ENCODE peak calls at places on chromosomes 1 and 21, in four cellular contexts. V, S, W and Y are unnamed samples.

GRCh38 chr1:12177156-12177998 is 10.6 kb downstream of the TNFRSF1B start:
- DNase-seq in V (no peak), S (no peak), W (no peak), Y (no peak)

GRCh38 chr1:171948491-171948890 is 107.2 kb downstream of the DNM3 start:
- DNase-seq in V (no peak), S (peak), W (peak), Y (no peak)

GRCh38 chr1:207787776-207788175 is 35.9 kb downstream of the CD46 start:
- DNase-seq in V (no peak), S (peak), W (peak), Y (no peak)

GRCh38 chr1:12745992-12746323 is at the start of gene CFAP107:
- DNase-seq in V (no peak), S (no peak), W (no peak), Y (no peak)

GRCh38 chr1:64965239-64966157 is 851 bp downstream of the JAK1 start:
- DNase-seq in V (no peak), S (peak), W (peak), Y (peak)

GRCh38 chr1:228964178-228964819 is 229.0 kb downstream of the RHOU start:
- DNase-seq in V (no peak), S (peak), W (peak), Y (no peak)

GRCh38 chr1:30511563-30512252 is 211.7 kb downstream of the MATN1 start:
- DNase-seq in V (no peak), S (peak), W (peak), Y (no peak)

GRCh38 chr1:43524804-43525203 is 5.9 kb upstream of the PTPRF start:
- DNase-seq in V (no peak), S (no peak), W (no peak), Y (no peak)

GRCh38 chr1:12230549-12231275 is 882 bp downstream of the VPS13D start:
- DNase-seq in V (peak), S (peak), W (peak), Y (peak)

GRCh38 chr1:71668059-71668458 is 587.2 kb upstream of the ZRANB2 start:
- DNase-seq in V (no peak), S (no peak), W (peak), Y (no peak)

GRCh38 chr21:34771512-34772028 is 102.8 kb downstream of the CLIC6 start:
- DNase-seq in V (no peak), S (peak), W (peak), Y (no peak)

GRCh38 chr1:154405762-154406571 is 824 bp downstream of the IL6R start:
- DNase-seq in V (peak), S (peak), W (peak), Y (peak)

GRCh38 chr21:14883351-14883750 is 181.4 kb downstream of the NRIP1 start:
- DNase-seq in V (no peak), S (no peak), W (no peak), Y (no peak)

GRCh38 chr1:207309775-207310273 is 11.7 kb upstream of the CD55 start:
- DNase-seq in V (no peak), S (peak), W (peak), Y (no peak)

GRCh38 chr1:165152727-165153126 is 203.8 kb downstream of the LMX1A start:
- DNase-seq in V (no peak), S (peak), W (no peak), Y (no peak)

GRCh38 chr1:22364764-22365163 is 86.9 kb upstream of the ZBTB40 start:
- DNase-seq in V (no peak), S (no peak), W (no peak), Y (no peak)

GRCh38 chr1:2194319-2194897 is at the start of gene FAAP20:
- DNase-seq in V (no peak), S (peak), W (peak), Y (no peak)

GRCh38 chr1:222919478-222919865 is 104.6 kb downstream of the DISP1 start:
- DNase-seq in V (no peak), S (no peak), W (peak), Y (no peak)

GRCh38 chr1:217402301-217402700 is 228.6 kb downstream of the GPATCH2 start:
- DNase-seq in V (no peak), S (no peak), W (peak), Y (no peak)

GRCh38 chr1:147840909-147841308 is 61.7 kb upstream of the GJA8 start:
- DNase-seq in V (no peak), S (no peak), W (no peak), Y (no peak)

GRCh38 chr21:45351061-45351460 is 53.9 kb upstream of the COL18A1 start:
- DNase-seq in V (no peak), S (no peak), W (no peak), Y (no peak)

GRCh38 chr1:59431566-59432294 is 134.8 kb downstream of the FGGY start:
- DNase-seq in V (no peak), S (peak), W (peak), Y (no peak)

GRCh38 chr1:228455715-228456114 is 31.5 kb upstream of the RNF187 start:
- DNase-seq in V (no peak), S (no peak), W (no peak), Y (no peak)

GRCh38 chr1:153509729-153510354 is 25.9 kb downstream of the S100A6 start:
- DNase-seq in V (no peak), S (peak), W (no peak), Y (peak)

GRCh38 chr1:86788300-86789206 is 84.2 kb downstream of the SH3GLB1 start:
- DNase-seq in V (no peak), S (peak), W (peak), Y (no peak)

GRCh38 chr1:201885531-201886075 is 3.1 kb upstream of the SHISA4 start:
- DNase-seq in V (no peak), S (peak), W (peak), Y (no peak)

GRCh38 chr1:220691039-220691684 is 999 bp downstream of the C1orf115 start:
- DNase-seq in V (no peak), S (no peak), W (no peak), Y (no peak)

DNA sequence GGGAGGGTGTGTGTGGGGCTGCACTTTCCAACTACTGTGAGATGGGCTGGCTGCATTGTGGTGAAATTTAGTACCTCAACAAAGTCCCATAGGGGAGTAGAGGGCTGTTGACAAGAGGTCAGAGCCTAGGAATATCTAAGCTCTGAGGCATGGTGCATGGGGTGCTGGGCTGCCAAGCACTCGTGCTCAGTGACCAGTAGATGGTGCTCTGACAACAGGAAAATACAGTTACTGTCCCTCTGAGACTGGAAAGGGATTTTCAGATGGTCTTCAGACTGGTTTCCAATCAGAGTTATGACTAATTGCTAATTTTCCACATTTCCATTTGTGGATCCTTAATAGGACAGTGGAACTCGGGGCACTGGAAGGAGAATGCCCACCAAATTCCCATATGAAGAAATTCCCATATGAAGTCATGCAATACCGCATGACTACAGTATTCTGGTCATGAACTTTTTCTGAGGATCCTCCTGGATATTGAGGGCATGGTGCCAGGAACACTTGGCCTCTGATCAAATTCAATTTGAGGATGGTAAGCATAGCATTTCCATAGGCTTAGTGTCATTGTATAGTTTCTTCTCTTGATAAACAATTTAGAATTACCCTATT is 4.1 kb upstream of the CACNA1E start:
- DNase-seq in V (peak), S (peak), W (peak), Y (no peak)
- TF ChIP-seq CTCF in V (peak), S (peak), W (peak), Y (peak)

GRCh38 chr21:24093032-24093431 is 1514.2 kb downstream of the MRPL39 start:
- DNase-seq in V (no peak), S (no peak), W (no peak), Y (no peak)
- TF ChIP-seq CTCF in V (no peak), S (no peak), W (no peak), Y (no peak)

GRCh38 chr21:42009018-42009830 is 936 bp downstream of the ZBTB21 start:
- DNase-seq in V (peak), S (peak), W (peak), Y (peak)
- TF ChIP-seq CTCF in V (peak), S (peak), W (peak), Y (peak)

GRCh38 chr1:7490576-7490975 is 280.5 kb upstream of the VAMP3 start:
- DNase-seq in V (no peak), S (no peak), W (no peak), Y (no peak)

GRCh38 chr1:7489586-7489985 is 281.5 kb upstream of the VAMP3 start:
- DNase-seq in V (no peak), S (no peak), W (no peak), Y (no peak)

GRCh38 chr1:7488475-7488842 is 282.6 kb upstream of the VAMP3 start:
- DNase-seq in V (no peak), S (no peak), W (no peak), Y (no peak)

GRCh38 chr1:7485086-7485780 is 285.9 kb upstream of the VAMP3 start:
- DNase-seq in V (no peak), S (no peak), W (peak), Y (no peak)

DNA sequence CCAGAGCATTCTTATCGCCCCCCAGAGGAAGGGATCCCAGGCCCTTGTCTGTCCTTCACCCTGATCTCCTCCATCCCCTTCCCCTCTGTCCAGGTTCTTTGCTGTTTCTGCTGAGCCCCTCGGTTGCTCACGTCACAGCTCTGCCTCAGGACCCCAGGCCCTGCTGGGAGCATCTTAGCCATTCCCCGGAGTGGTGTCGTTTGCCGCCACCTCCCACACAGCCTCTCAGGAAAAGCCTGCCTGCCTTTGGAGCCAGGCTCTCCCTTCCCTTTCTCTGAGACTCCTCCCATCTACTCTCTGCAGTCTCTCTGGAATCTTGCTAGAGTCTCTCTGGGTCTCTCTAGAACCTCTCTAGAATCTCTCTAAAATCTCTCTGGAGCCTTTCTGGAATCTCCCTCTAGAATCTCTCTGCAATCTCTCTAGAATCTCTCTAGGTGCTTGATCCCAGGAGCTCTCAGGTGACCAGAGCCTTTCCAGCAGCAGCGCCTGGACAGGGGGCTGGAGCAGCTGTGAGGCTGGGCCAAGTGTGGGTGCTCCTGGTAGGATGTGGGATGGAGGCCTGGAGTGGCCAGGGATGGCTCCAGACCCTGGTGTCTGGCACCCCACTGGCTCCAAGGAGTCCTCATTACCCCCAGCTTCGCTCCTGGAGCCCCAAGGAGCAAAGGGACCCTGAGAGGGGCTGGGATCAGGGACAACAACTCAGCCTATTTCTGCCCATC is 283.2 kb upstream of the VAMP3 start:
- DNase-seq in V (no peak), S (no peak), W (no peak), Y (no peak)
- TF ChIP-seq CTCF in V (no peak), S (no peak), W (no peak), Y (no peak)

GRCh38 chr1:35764283-35764682 is 5.5 kb downstream of the CLSPN start:
- DNase-seq in V (no peak), S (no peak), W (no peak), Y (no peak)

GRCh38 chr1:35773711-35774110 is 3.9 kb upstream of the CLSPN start:
- DNase-seq in V (no peak), S (peak), W (no peak), Y (no peak)

GRCh38 chr1:35769759-35770446 is at the start of gene CLSPN:
- DNase-seq in V (peak), S (peak), W (peak), Y (peak)

GRCh38 chr1:35768350-35769187 is 1.2 kb downstream of the CLSPN start:
- DNase-seq in V (no peak), S (peak), W (no peak), Y (no peak)

DNA sequence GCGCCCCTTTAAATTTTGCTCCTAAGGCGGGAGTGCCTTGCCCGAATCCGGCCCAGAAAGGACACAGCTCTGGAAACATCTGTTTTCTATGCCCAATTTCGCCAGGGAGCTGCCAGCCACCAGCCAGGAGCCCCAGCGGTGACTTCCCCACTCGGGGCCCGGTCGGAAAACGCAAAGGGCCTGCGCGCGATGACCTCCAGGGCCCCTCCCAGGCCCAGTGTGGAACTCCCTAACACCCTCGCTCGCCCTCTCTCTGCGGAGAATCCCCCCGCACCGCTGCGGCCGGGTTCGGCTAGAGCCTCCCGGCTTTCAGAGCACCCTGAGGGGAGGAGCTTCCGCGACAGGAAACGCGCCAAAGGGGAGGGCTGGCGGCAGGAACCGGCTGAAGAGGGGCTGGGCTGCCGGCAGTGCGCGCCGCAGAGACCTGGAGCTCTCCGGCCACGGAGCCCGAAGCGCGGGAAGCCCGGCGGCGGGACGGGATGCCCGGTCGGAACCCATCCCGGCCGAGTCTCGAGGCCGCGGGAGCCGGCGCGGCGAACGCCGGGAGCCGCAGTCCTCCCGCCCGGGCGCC is 505 bp downstream of the CLSPN start:
- DNase-seq in V (peak), S (peak), W (peak), Y (peak)
- TF ChIP-seq CTCF in V (peak), S (peak), W (peak), Y (no peak)

DNA sequence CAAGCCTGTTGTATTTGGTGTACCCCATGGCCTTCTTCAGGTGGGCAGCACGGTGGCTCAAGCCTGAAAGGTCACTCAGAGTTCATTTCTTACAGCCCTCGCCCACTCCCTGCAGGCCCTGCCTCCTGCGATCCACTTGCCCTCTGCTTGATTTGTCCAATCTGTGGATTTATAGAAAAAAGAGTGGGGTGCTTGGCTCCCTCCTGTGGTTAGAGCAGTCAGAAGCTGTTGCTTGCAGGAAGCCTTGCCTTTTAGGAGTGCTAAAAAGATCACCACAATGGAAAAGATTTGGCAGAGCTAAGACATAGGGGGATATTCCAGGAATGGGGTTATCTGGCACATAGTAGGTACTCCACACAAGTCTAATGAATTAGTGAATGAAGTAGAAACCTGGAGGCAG is 108.0 kb upstream of the TRABD2B start:
- DNase-seq in V (no peak), S (peak), W (no peak), Y (no peak)
- TF ChIP-seq CTCF in V (peak), S (peak), W (peak), Y (no peak)

GRCh38 chr1:186325239-186325638 is 49.8 kb downstream of the TPR start:
- DNase-seq in V (no peak), S (peak), W (peak), Y (no peak)
- TF ChIP-seq CTCF in V (peak), S (peak), W (peak), Y (peak)

DNA sequence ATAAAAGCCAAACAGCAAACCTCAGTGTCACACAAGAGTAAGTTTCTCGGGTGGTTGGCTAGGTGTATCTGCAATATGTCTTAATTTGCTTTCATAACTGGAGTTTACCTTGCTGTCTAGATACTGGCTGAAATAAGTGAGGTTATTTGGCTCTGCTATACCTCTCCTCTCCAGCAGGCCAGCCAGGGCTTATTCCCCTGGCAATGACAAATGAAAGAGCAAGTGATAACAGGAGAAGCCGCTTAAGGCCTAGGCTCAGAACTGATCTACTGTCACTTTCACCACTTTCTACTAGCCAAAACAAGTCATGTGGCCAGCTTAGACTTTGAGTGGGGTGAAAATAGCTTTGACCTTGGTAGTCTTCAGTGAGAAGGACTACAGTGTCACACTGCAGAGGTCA is 4.8 kb upstream of the RPE65 start:
- DNase-seq in V (no peak), S (peak), W (no peak), Y (no peak)
- TF ChIP-seq CTCF in V (no peak), S (peak), W (peak), Y (no peak)

DNA sequence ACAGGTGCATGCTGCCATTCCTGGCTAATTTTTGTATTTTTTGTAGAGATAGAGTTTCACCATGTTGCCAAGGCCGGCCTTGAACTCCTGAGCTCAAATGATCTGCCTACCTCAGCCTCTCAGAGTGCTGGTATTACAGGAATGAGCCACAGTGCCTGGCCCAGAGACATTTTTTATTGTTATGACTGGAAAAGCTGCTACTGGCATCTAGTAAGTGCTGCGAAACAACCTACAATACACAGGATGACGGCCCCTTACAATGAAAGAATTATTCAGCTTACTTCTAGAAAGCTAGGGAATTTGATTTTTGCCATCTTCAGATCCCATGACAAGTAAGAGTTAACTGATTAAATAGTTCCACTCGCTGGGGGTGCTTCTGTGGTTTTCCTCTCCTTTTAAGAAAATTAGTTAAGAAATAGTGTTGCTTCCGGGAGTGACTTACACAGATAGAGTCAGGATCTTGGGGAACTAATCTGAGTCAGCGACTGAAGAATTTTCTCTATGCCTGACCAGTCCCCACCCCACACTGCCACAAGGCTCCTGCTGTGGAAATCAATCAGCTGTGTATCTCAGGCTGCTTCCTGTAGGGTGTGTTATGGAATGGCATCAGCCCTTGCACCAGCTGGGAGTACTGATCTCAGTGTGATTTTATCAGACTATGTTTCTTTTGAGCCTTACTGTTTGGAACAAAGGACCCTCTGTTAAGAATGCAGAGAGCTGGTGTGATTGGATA is 93.0 kb upstream of the BMP8A start:
- DNase-seq in V (peak), S (peak), W (peak), Y (no peak)
- TF ChIP-seq CTCF in V (no peak), S (no peak), W (peak), Y (no peak)

GRCh38 chr1:174190800-174191199 is 31.5 kb downstream of the RABGAP1L start:
- DNase-seq in V (no peak), S (no peak), W (no peak), Y (no peak)

GRCh38 chr1:174194451-174194850 is 35.1 kb downstream of the RABGAP1L start:
- DNase-seq in V (no peak), S (no peak), W (no peak), Y (no peak)

GRCh38 chr1:174191255-174191906 is 32.1 kb downstream of the RABGAP1L start:
- DNase-seq in V (no peak), S (peak), W (peak), Y (no peak)

DNA sequence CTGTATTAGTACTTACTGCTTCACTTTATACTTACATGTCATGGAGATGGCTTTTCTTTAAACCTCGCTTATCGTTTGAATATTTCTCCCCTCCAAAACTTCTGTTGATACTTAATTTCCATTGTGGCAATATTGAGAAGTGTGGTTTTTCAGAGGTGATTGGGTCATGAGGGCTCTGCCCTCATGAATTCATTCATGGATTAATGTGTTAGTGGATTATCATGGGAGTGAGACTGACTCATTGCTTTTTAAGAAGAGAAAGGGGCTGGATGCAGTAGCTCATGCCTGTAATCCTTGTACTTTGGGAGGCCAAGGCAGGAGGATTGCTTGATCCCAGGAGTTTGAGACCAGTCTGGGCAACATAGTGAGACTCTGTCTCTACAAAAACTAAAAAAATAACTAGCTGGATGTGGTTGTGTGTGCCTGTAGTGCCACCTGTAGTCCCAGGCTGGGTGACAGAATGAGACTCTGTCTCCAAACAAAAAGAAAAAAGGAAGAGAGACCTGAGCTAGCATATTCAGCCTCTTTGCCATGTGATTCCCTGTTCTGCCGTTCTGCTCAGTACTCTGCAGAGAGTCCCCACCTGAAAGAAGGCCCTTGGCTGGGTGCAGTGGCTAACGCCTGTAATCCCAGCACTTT is 30.2 kb downstream of the RABGAP1L start:
- DNase-seq in V (no peak), S (no peak), W (no peak), Y (no peak)
- TF ChIP-seq CTCF in V (peak), S (no peak), W (no peak), Y (no peak)